ENCODE peak calls at places on chromosomes 2 and 18, in four cellular contexts. V, K, S and O are unnamed samples.
A peak's percentile ranks its signal among the peaks of the same experiment; 100 is the strongest.

GRCh38 chr2:8003462-8004075 is 678.3 kb upstream of the ID2 start:
- DNase-seq in V (peak; percentile 19), K (no peak), S (no peak), O (no peak)

GRCh38 chr2:26457241-26457666 is 20.7 kb downstream of the OTOF start:
- DNase-seq in V (no peak), K (no peak), S (no peak), O (no peak)

GRCh38 chr18:46322941-46323340 is 218.8 kb downstream of the HAUS1 start:
- DNase-seq in V (no peak), K (no peak), S (no peak), O (no peak)

GRCh38 chr18:48828713-48829442 is 121.9 kb downstream of the SMAD7 start:
- DNase-seq in V (no peak), K (peak; percentile 8), S (no peak), O (no peak)

GRCh38 chr2:38655441-38655840 is 10.5 kb upstream of the GALM start:
- DNase-seq in V (no peak), K (no peak), S (no peak), O (no peak)

GRCh38 chr18:54734059-54734458 is 94.2 kb upstream of the RAB27B start:
- DNase-seq in V (no peak), K (no peak), S (peak; percentile 69), O (no peak)

GRCh38 chr2:186135697-186136096 is 350.4 kb upstream of the ZC3H15 start:
- DNase-seq in V (no peak), K (no peak), S (no peak), O (no peak)

GRCh38 chr18:58229162-58229561 is 185.1 kb downstream of the NEDD4L start:
- DNase-seq in V (no peak), K (no peak), S (no peak), O (no peak)

GRCh38 chr18:8142932-8143331 is 466.3 kb upstream of the RAB12 start:
- DNase-seq in V (no peak), K (no peak), S (no peak), O (no peak)

GRCh38 chr2:47241715-47242114 is 86.6 kb upstream of the STPG4 start:
- DNase-seq in V (no peak), K (no peak), S (no peak), O (no peak)

GRCh38 chr2:854460-854859 is 96.2 kb upstream of the SNTG2 start:
- DNase-seq in V (peak; percentile 66), K (no peak), S (peak; percentile 47), O (no peak)

GRCh38 chr2:132701810-132702209 is 31.8 kb upstream of the LYPD1 start:
- DNase-seq in V (no peak), K (no peak), S (no peak), O (no peak)

GRCh38 chr18:55321268-55322175 is 266.5 kb downstream of the TCF4 start:
- DNase-seq in V (peak; percentile 87), K (peak; percentile 78), S (peak; percentile 68), O (peak; percentile 51)

GRCh38 chr18:9280854-9281253 is 53.7 kb upstream of the TWSG1 start:
- DNase-seq in V (no peak), K (no peak), S (no peak), O (no peak)

GRCh38 chr2:68715353-68716041 is 19.1 kb upstream of the ARHGAP25 start:
- DNase-seq in V (peak; percentile 69), K (no peak), S (peak; percentile 81), O (peak; percentile 34)

GRCh38 chr2:218427741-218428140 is 8.8 kb downstream of the VIL1 start:
- DNase-seq in V (no peak), K (no peak), S (no peak), O (no peak)

GRCh38 chr18:48553236-48553635 is 14.4 kb downstream of the CTIF start:
- DNase-seq in V (no peak), K (no peak), S (no peak), O (no peak)

GRCh38 chr2:218223046-218223445 is 6.1 kb downstream of the ARPC2 start:
- DNase-seq in V (no peak), K (no peak), S (no peak), O (no peak)

GRCh38 chr2:121255363-121255762 is 29.6 kb downstream of the TFCP2L1 start:
- DNase-seq in V (peak; percentile 79), K (no peak), S (no peak), O (no peak)

GRCh38 chr2:161913865-161914264 is 160.2 kb downstream of the DPP4 start:
- DNase-seq in V (no peak), K (no peak), S (no peak), O (no peak)

GRCh38 chr2:236351966-236352525 is 87.8 kb upstream of the ASB18 start:
- DNase-seq in V (no peak), K (no peak), S (no peak), O (no peak)

GRCh38 chr2:47601518-47602015 is 181.4 kb upstream of the MSH6 start:
- DNase-seq in V (no peak), K (no peak), S (no peak), O (no peak)

GRCh38 chr2:235467586-235467985 is 26.3 kb upstream of the AGAP1 start:
- DNase-seq in V (no peak), K (no peak), S (no peak), O (no peak)

GRCh38 chr2:194514281-194514680 is 1142.7 kb upstream of the SLC39A10 start:
- DNase-seq in V (no peak), K (no peak), S (no peak), O (no peak)

GRCh38 chr18:37536646-37537045 is 29.0 kb downstream of the CELF4 start:
- DNase-seq in V (no peak), K (no peak), S (no peak), O (no peak)

GRCh38 chr18:37539236-37539635 is 26.4 kb downstream of the CELF4 start:
- DNase-seq in V (no peak), K (no peak), S (no peak), O (no peak)

GRCh38 chr18:37535968-37536367 is 29.6 kb downstream of the CELF4 start:
- DNase-seq in V (no peak), K (no peak), S (no peak), O (no peak)

GRCh38 chr18:37538526-37539205 is 26.9 kb downstream of the CELF4 start:
- DNase-seq in V (no peak), K (no peak), S (no peak), O (no peak)

GRCh38 chr18:37537868-37538525 is 27.6 kb downstream of the CELF4 start:
- DNase-seq in V (peak; percentile 60), K (peak; percentile 20), S (peak; percentile 48), O (no peak)
- TF ChIP-seq CTCF in V (peak; percentile 87), K (no peak), S (peak; percentile 51), O (peak; percentile 33)

GRCh38 chr2:21395366-21395765 is 271.6 kb downstream of the TDRD15 start:
- DNase-seq in V (no peak), K (no peak), S (peak; percentile 36), O (no peak)
- TF ChIP-seq CTCF in V (no peak), K (no peak), S (peak; percentile 15), O (no peak)

GRCh38 chr2:151632993-151633592 is 101.2 kb downstream of the NEB start:
- DNase-seq in V (no peak), K (no peak), S (peak; percentile 19), O (no peak)
- TF ChIP-seq CTCF in V (peak; percentile 7), K (no peak), S (peak; percentile 42), O (peak; percentile 39)

GRCh38 chr2:71785550-71785951 is 332.2 kb downstream of the DYSF start:
- DNase-seq in V (no peak), K (no peak), S (no peak), O (no peak)

GRCh38 chr2:71786291-71787107 is 333.1 kb downstream of the DYSF start:
- DNase-seq in V (no peak), K (no peak), S (no peak), O (no peak)

GRCh38 chr2:71783215-71783614 is 329.9 kb downstream of the DYSF start:
- DNase-seq in V (no peak), K (no peak), S (peak; percentile 38), O (no peak)

GRCh38 chr2:71783815-71784214 is 330.5 kb downstream of the DYSF start:
- DNase-seq in V (no peak), K (no peak), S (no peak), O (no peak)

DNA sequence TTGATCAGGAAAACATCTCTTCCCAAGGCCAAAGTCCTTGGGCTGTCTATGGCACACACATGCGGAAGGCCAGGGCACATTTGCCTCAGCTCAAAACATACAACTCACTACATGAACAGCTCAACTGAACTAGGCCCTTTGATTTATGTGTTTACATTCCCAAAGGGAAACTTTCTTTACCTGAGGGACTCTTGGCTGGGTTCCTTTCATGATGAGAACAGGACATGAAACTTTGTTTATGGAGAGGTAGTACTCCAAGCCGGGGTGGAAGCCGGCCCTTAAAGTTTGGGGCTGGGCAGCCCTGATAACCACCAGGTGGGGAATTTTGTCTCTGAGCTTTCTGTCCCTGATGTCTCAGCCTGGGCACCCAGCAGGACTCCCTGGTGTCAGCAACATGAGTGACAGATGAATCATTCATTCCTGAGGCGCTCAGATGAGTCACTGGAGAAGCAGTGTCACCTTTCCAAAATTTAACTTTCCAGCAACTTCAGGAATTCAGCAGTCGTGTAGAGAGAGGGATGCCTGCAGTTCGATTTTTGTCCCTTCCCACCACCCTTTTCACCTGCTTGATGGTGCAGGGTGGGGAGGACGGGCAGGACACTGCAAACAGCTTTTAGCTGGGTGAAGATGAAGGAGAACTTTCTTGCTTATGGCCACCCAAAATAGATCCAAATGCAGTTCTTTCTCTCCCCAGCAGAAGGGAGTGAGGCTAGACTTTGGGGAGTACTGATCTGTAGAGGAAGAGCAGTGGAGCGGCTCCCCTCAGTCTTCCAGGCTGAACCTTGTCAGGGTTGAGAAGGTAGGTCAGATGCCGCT is 331.6 kb downstream of the DYSF start:
- DNase-seq in V (no peak), K (no peak), S (peak; percentile 37), O (no peak)
- TF ChIP-seq CTCF in V (no peak), K (no peak), S (no peak), O (no peak)

DNA sequence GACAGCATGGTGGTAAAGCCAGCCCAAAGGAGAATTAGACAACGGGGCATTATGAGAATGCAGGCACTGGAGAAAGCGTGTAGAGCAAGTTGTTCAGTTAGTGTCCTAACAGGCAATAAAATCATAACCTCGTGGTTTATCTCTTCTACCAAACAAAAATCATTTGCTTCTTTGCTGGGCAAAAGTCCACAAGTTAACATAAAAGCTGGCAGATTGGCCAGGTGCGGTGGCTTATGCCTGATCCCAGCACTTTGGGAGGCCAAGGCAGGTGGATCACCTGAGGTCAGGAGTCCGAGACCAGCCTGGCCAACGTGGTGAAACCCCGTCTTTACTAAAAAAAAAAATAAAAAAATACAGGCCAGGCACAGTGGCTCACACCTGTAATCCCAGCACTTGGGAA is 364.1 kb downstream of the SETBP1 start:
- DNase-seq in V (peak; percentile 34), K (no peak), S (no peak), O (no peak)
- TF ChIP-seq CTCF in V (no peak), K (no peak), S (no peak), O (no peak)

DNA sequence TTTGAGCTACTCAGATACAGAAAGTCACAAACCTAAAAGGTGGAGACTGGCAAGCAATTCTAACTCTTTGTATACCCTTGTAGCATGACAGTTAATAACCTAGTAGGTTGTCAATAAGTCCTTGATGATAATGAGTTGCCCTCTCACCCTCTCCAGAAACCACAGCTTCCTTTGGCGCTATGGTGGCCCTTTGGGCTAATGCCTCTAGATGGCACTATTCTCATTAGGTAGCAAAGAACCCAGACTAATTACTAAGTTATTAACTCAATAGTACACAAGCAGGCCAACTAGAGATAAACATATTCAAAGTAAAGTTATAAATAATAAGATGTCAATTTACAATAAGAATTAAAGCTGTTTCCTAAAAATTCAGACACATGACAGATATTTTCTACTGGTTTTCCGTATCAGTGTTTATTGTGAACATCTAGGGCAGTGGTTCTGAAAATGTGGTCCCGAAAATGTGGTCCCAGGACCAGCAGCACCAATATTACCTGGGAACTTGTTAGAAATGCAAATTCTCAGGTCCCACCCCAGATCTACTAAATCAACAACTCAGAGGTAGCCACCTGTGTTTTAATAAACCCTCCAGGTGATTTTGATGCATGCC is 41.1 kb downstream of the LDAH start:
- DNase-seq in V (no peak), K (no peak), S (peak; percentile 21), O (no peak)
- TF ChIP-seq CTCF in V (peak; percentile 36), K (no peak), S (peak; percentile 79), O (no peak)